ENCODE peak calls at places on chromosomes 2 and 18, in eight cellular contexts. V is Peyer's patch; T is AG10803; Q is WERI-Rb-1; C is CD8-positive, alpha-beta T cell; A is GM06990; R is adrenal gland; Z is retinal pigment epithelial cell. I is an unnamed sample.

GRCh38 chr2:32772623-32773221 is 144.9 kb downstream of the TTC27 start:
- DNase-seq in V (no peak), T (peak; percentile 65), Q (peak; percentile 39), C (no peak), A (no peak), R (peak; percentile 14), Z (no peak), I (peak; percentile 50)

GRCh38 chr2:48529189-48529588 is 765 bp upstream of the STON1 start:
- DNase-seq in V (no peak), T (no peak), Q (peak; percentile 82), C (no peak), A (no peak), R (no peak), Z (no peak), I (no peak)

GRCh38 chr2:86251840-86252266 is 52.6 kb downstream of the MRPL35 start:
- DNase-seq in V (no peak), T (no peak), Q (no peak), C (no peak), A (no peak), R (no peak), Z (no peak), I (no peak)

GRCh38 chr2:197304556-197305011 is 6.0 kb downstream of the ANKRD44 start:
- DNase-seq in V (no peak), T (no peak), Q (no peak), C (no peak), A (peak; percentile 58), R (no peak), Z (no peak), I (no peak)

GRCh38 chr18:3712485-3712884 is 262.5 kb downstream of the TGIF1 start:
- DNase-seq in V (peak; percentile 59), T (no peak), Q (no peak), C (no peak), A (no peak), R (no peak), Z (peak; percentile 83), I (no peak)

GRCh38 chr18:36676629-36677028 is 152.2 kb downstream of the TPGS2 start:
- DNase-seq in V (no peak), T (no peak), Q (no peak), C (no peak), A (no peak), R (no peak), Z (no peak), I (no peak)

GRCh38 chr2:135904590-135904989 is 28.3 kb upstream of the MCM6 start:
- DNase-seq in V (no peak), T (peak; percentile 54), Q (no peak), C (no peak), A (no peak), R (peak; percentile 52), Z (peak; percentile 67), I (peak; percentile 39)

GRCh38 chr18:35253655-35254287 is 12.9 kb downstream of the ZNF397 start:
- DNase-seq in V (no peak), T (no peak), Q (no peak), C (no peak), A (no peak), R (no peak), Z (no peak), I (no peak)

GRCh38 chr18:54119524-54120019 is 104.9 kb downstream of the MBD2 start:
- DNase-seq in V (no peak), T (peak; percentile 68), Q (peak; percentile 32), C (no peak), A (no peak), R (peak; percentile 10), Z (peak; percentile 24), I (peak; percentile 71)

GRCh38 chr2:152473151-152473857 is 138.3 kb downstream of the FMNL2 start:
- DNase-seq in V (no peak), T (no peak), Q (no peak), C (no peak), A (no peak), R (no peak), Z (no peak), I (peak; percentile 63)

GRCh38 chr18:51196811-51197660 is 445 bp downstream of the MEX3C start:
- DNase-seq in V (peak; percentile 70), T (peak; percentile 62), Q (peak; percentile 60), C (no peak), A (peak; percentile 63), R (peak; percentile 67), Z (no peak), I (peak; percentile 58)

GRCh38 chr18:79537758-79538157 is 141.8 kb upstream of the CTDP1 start:
- DNase-seq in V (peak; percentile 32), T (no peak), Q (no peak), C (no peak), A (no peak), R (no peak), Z (no peak), I (no peak)

GRCh38 chr2:75324141-75324540 is 124.8 kb upstream of the TACR1 start:
- DNase-seq in V (no peak), T (no peak), Q (no peak), C (no peak), A (no peak), R (no peak), Z (peak; percentile 5), I (peak; percentile 22)

GRCh38 chr2:219944861-219945260 is 317.4 kb downstream of the SLC4A3 start:
- DNase-seq in V (no peak), T (no peak), Q (no peak), C (no peak), A (no peak), R (no peak), Z (no peak), I (no peak)

GRCh38 chr2:33552758-33553461 is 46.2 kb downstream of the FAM98A start:
- DNase-seq in V (no peak), T (peak; percentile 56), Q (no peak), C (no peak), A (no peak), R (peak; percentile 12), Z (peak; percentile 37), I (no peak)

GRCh38 chr2:69483696-69484095 is 46.5 kb upstream of the NFU1 start:
- DNase-seq in V (no peak), T (no peak), Q (no peak), C (no peak), A (no peak), R (no peak), Z (no peak), I (no peak)

GRCh38 chr2:12544221-12544558 is 172.5 kb upstream of the TRIB2 start:
- DNase-seq in V (no peak), T (no peak), Q (no peak), C (no peak), A (peak; percentile 26), R (no peak), Z (no peak), I (no peak)

GRCh38 chr2:122019729-122020128 is 264.3 kb downstream of the TSN start:
- DNase-seq in V (no peak), T (no peak), Q (no peak), C (no peak), A (no peak), R (no peak), Z (no peak), I (no peak)

GRCh38 chr2:143152219-143152618 is 23.0 kb downstream of the ARHGAP15 start:
- DNase-seq in V (no peak), T (no peak), Q (no peak), C (no peak), A (no peak), R (no peak), Z (no peak), I (no peak)
- TF ChIP-seq CTCF in V (no peak), T (no peak), Q (no peak), C (no peak), A (no peak), R (no peak), Z (no peak), I (no peak)

GRCh38 chr18:8611916-8612576 is 2.8 kb downstream of the RAB12 start:
- DNase-seq in V (no peak), T (no peak), Q (no peak), C (no peak), A (no peak), R (no peak), Z (no peak), I (peak; percentile 87)
- H3K4me3 ChIP-seq in V (no peak overlapping the region), T (peak overlapping the region; percentile 78), Q (no peak overlapping the region), C (no peak overlapping the region), A (no peak overlapping the region), R (no peak overlapping the region), Z (no peak overlapping the region), I (peak overlapping the region; percentile 17)

GRCh38 chr2:182761903-182762302 is 45.8 kb downstream of the DNAJC10 start:
- DNase-seq in V (no peak), T (peak; percentile 47), Q (no peak), C (no peak), A (no peak), R (peak; percentile 10), Z (no peak), I (peak; percentile 9)
- TF ChIP-seq CTCF in V (no peak), T (peak; percentile 8), Q (no peak), C (no peak), A (no peak), R (peak; percentile 33), Z (peak; percentile 18), I (no peak)

GRCh38 chr2:237593036-237593435 is 2.5 kb upstream of the RAB17 start:
- DNase-seq in V (no peak), T (no peak), Q (no peak), C (no peak), A (no peak), R (no peak), Z (no peak), I (no peak)

GRCh38 chr2:237594514-237594871 is 4.0 kb upstream of the RAB17 start:
- DNase-seq in V (no peak), T (no peak), Q (no peak), C (no peak), A (no peak), R (no peak), Z (no peak), I (no peak)

GRCh38 chr2:237592425-237592980 is 2.0 kb upstream of the RAB17 start:
- DNase-seq in V (no peak), T (no peak), Q (no peak), C (no peak), A (no peak), R (no peak), Z (no peak), I (no peak)

GRCh38 chr2:237591379-237591881 is 896 bp upstream of the RAB17 start:
- DNase-seq in V (no peak), T (no peak), Q (no peak), C (no peak), A (no peak), R (no peak), Z (no peak), I (peak; percentile 41)

GRCh38 chr2:237593596-237594310 is 3.2 kb upstream of the RAB17 start:
- DNase-seq in V (no peak), T (no peak), Q (peak; percentile 26), C (no peak), A (no peak), R (no peak), Z (no peak), I (no peak)
- H3K4me3 ChIP-seq in V (no peak overlapping the region), T (no peak overlapping the region), Q (no peak overlapping the region), C (no peak overlapping the region), A (no peak overlapping the region), R (no peak overlapping the region), Z (no peak overlapping the region), I (no peak overlapping the region)

DNA sequence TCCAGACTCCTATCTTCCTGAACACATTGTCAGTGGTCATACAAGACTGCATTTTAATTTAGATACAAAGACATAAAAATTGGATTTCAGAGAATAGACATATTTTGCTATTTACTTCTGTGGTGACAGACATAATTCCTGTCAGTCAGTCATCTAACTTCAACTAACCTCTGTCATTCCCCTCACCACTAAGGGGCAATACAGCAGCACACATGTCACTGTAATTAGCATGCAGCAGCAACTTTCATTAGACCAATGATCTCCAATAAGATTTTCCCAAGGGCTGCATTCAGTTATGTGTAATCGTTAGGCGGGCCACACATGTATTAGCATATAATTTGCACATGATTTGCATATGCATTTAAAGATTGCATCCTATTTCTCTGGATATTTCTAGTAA is 624.5 kb downstream of the NR4A2 start:
- DNase-seq in V (no peak), T (no peak), Q (peak; percentile 18), C (no peak), A (no peak), R (no peak), Z (no peak), I (peak; percentile 14)
- TF ChIP-seq CTCF in V (no peak), T (no peak), Q (no peak), C (no peak), A (no peak), R (no peak), Z (peak; percentile 7), I (peak; percentile 46)